ENCODE peak calls at places on chromosomes 12 and 14, in eight cellular contexts. T is A549, J is IMR-90, C is dermis microvascular lymphatic vessel endothelial cell, S is neural progenitor cell, X is cardiac muscle cell, L is tibial nerve, W is tibial artery. R is an unnamed sample.

GRCh38 chr14:68554231-68554630 is 238.6 kb downstream of the ZFP36L1 start:
- DNase-seq in T (no peak), J (no peak), C (no peak), S (no peak), X (no peak), L (no peak), W (no peak), R (no peak)

GRCh38 chr14:66330218-66330617 is 156.0 kb upstream of the CCDC196 start:
- DNase-seq in T (no peak), J (no peak), C (no peak), S (no peak), X (no peak), L (no peak), W (no peak), R (no peak)

GRCh38 chr12:109727039-109727723 is 13.6 kb downstream of the FAM222A start:
- DNase-seq in T (no peak), J (no peak), C (no peak), S (peak; percentile 77), X (no peak), L (peak; percentile 35), W (no peak), R (no peak)

GRCh38 chr12:57210926-57211700 is 5.5 kb upstream of the NXPH4 start:
- DNase-seq in T (no peak), J (no peak), C (no peak), S (no peak), X (no peak), L (no peak), W (peak; percentile 21), R (no peak)

GRCh38 chr14:99138999-99139865 is 132.8 kb downstream of the BCL11B start:
- DNase-seq in T (no peak), J (no peak), C (no peak), S (no peak), X (no peak), L (no peak), W (peak; percentile 7), R (no peak)

GRCh38 chr12:31773867-31774266 is 45.0 kb upstream of the AMN1 start:
- DNase-seq in T (peak; percentile 64), J (no peak), C (no peak), S (no peak), X (peak; percentile 44), L (no peak), W (no peak), R (peak; percentile 31)

GRCh38 chr12:128994869-128995268 is 141.6 kb downstream of the GLT1D1 start:
- DNase-seq in T (no peak), J (no peak), C (no peak), S (no peak), X (no peak), L (no peak), W (no peak), R (no peak)

GRCh38 chr12:122951406-122951805 is 14.9 kb downstream of the ABCB9 start:
- DNase-seq in T (peak; percentile 64), J (peak; percentile 72), C (peak; percentile 81), S (no peak), X (no peak), L (no peak), W (no peak), R (peak; percentile 64)

GRCh38 chr12:106840217-106840616 is 65.7 kb downstream of the RIC8B start:
- DNase-seq in T (peak; percentile 80), J (peak; percentile 64), C (peak; percentile 76), S (peak; percentile 11), X (peak; percentile 76), L (no peak), W (no peak), R (peak; percentile 81)

GRCh38 chr14:26598672-26599131 is 869 bp upstream of the NOVA1 start:
- DNase-seq in T (peak; percentile 10), J (no peak), C (no peak), S (no peak), X (no peak), L (no peak), W (no peak), R (no peak)

GRCh38 chr14:99654235-99655000 is 9.5 kb downstream of the HHIPL1 start:
- DNase-seq in T (peak; percentile 55), J (peak; percentile 81), C (peak; percentile 13), S (peak; percentile 50), X (no peak), L (no peak), W (peak; percentile 48), R (peak; percentile 94)

GRCh38 chr12:89663577-89664357 is 44.9 kb downstream of the ATP2B1 start:
- DNase-seq in T (no peak), J (peak; percentile 20), C (peak; percentile 11), S (no peak), X (no peak), L (no peak), W (no peak), R (peak; percentile 41)

GRCh38 chr14:72420749-72421452 is 473.0 kb downstream of the DPF3 start:
- DNase-seq in T (peak; percentile 69), J (peak; percentile 49), C (peak; percentile 61), S (peak; percentile 76), X (peak; percentile 79), L (peak; percentile 81), W (peak; percentile 64), R (peak; percentile 56)

GRCh38 chr12:3641428-3641883 is 111.5 kb downstream of the CRACR2A start:
- DNase-seq in T (peak; percentile 47), J (peak; percentile 36), C (peak; percentile 85), S (no peak), X (no peak), L (peak; percentile 52), W (no peak), R (peak; percentile 81)

GRCh38 chr12:9895215-9895971 is 14.1 kb downstream of the KLRF2 start:
- DNase-seq in T (no peak), J (no peak), C (no peak), S (no peak), X (no peak), L (no peak), W (no peak), R (no peak)